ENCODE peak calls at places on chromosomes 12 and 14, in ten cellular contexts. L, W, X, Y, O, Q, P, H, M and F are unnamed samples.
A peak's percentile ranks its signal among the peaks of the same experiment; 100 is the strongest.

GRCh38 chr12:79566452-79566851 is 124.3 kb downstream of the PAWR start:
- DNase-seq in L (no peak), W (peak; percentile 65), X (no peak), Y (no peak), O (no peak), Q (no peak), P (no peak), H (no peak), M (no peak), F (no peak)

GRCh38 chr14:34593740-34594375 is 36.1 kb downstream of the SNX6 start:
- DNase-seq in L (no peak), W (no peak), X (peak; percentile 13), Y (no peak), O (no peak), Q (no peak), P (peak; percentile 70), H (no peak), M (no peak), F (peak; percentile 63)

GRCh38 chr14:37594916-37595808 is at the start of the genes FOXA1 and TTC6:
- DNase-seq in L (no peak), W (peak; percentile 69), X (no peak), Y (no peak), O (peak; percentile 43), Q (no peak), P (peak; percentile 77), H (peak; percentile 78), M (peak; percentile 65), F (peak; percentile 56)

GRCh38 chr12:22042981-22043669 is 2.9 kb upstream of the CMAS start:
- DNase-seq in L (no peak), W (no peak), X (no peak), Y (no peak), O (no peak), Q (no peak), P (no peak), H (no peak), M (no peak), F (no peak)

GRCh38 chr12:10031771-10032175 is 1.3 kb downstream of the CLEC9A start:
- DNase-seq in L (no peak), W (no peak), X (no peak), Y (no peak), O (no peak), Q (no peak), P (no peak), H (no peak), M (no peak), F (no peak)

GRCh38 chr14:95338436-95338835 is 18.7 kb upstream of the CLMN start:
- DNase-seq in L (no peak), W (no peak), X (no peak), Y (no peak), O (no peak), Q (no peak), P (no peak), H (no peak), M (no peak), F (no peak)

GRCh38 chr14:100524933-100525243 is 62.3 kb downstream of the BEGAIN start:
- DNase-seq in L (no peak), W (no peak), X (peak; percentile 54), Y (no peak), O (peak; percentile 70), Q (no peak), P (peak; percentile 74), H (peak; percentile 19), M (no peak), F (no peak)

GRCh38 chr14:56181666-56182065 is 63.5 kb downstream of the PELI2 start:
- DNase-seq in L (no peak), W (peak; percentile 12), X (no peak), Y (no peak), O (no peak), Q (no peak), P (no peak), H (no peak), M (no peak), F (no peak)

GRCh38 chr14:65373011-65373670 is 39.4 kb upstream of the FUT8 start:
- DNase-seq in L (peak; percentile 40), W (no peak), X (no peak), Y (no peak), O (no peak), Q (no peak), P (no peak), H (no peak), M (no peak), F (no peak)

GRCh38 chr12:77166711-77167110 is 101.3 kb upstream of the E2F7 start:
- DNase-seq in L (no peak), W (no peak), X (no peak), Y (no peak), O (no peak), Q (no peak), P (no peak), H (no peak), M (no peak), F (no peak)

GRCh38 chr12:89529738-89530137 is 3.9 kb upstream of the POC1B start:
- DNase-seq in L (no peak), W (peak; percentile 67), X (no peak), Y (peak; percentile 25), O (no peak), Q (no peak), P (no peak), H (peak; percentile 42), M (no peak), F (no peak)

GRCh38 chr12:80902711-80903110 is 35.0 kb downstream of the LIN7A start:
- DNase-seq in L (no peak), W (no peak), X (no peak), Y (no peak), O (no peak), Q (no peak), P (no peak), H (no peak), M (no peak), F (no peak)

GRCh38 chr12:81359736-81360135 is 281.9 kb downstream of the ACSS3 start:
- DNase-seq in L (no peak), W (no peak), X (no peak), Y (no peak), O (no peak), Q (no peak), P (no peak), H (no peak), M (no peak), F (no peak)

GRCh38 chr12:34599530-34600513 is 577.5 kb downstream of the ALG10 start:
- DNase-seq in L (no peak), W (no peak), X (peak; percentile 8), Y (no peak), O (no peak), Q (peak; percentile 13), P (peak; percentile 49), H (no peak), M (no peak), F (no peak)

GRCh38 chr14:64639340-64639821 is 64.8 kb upstream of the PLEKHG3 start:
- DNase-seq in L (no peak), W (no peak), X (no peak), Y (no peak), O (no peak), Q (no peak), P (no peak), H (no peak), M (no peak), F (no peak)

GRCh38 chr12:84986586-84986985 is 49.5 kb downstream of the TSPAN19 start:
- DNase-seq in L (no peak), W (no peak), X (no peak), Y (no peak), O (no peak), Q (no peak), P (no peak), H (peak; percentile 76), M (no peak), F (no peak)

GRCh38 chr14:101383737-101384338 is 177.5 kb upstream of the DIO3 start:
- DNase-seq in L (no peak), W (no peak), X (no peak), Y (no peak), O (no peak), Q (no peak), P (no peak), H (no peak), M (no peak), F (no peak)

GRCh38 chr14:89757313-89757939 is 197.1 kb downstream of the EFCAB11 start:
- DNase-seq in L (no peak), W (no peak), X (no peak), Y (no peak), O (no peak), Q (no peak), P (no peak), H (no peak), M (no peak), F (no peak)

GRCh38 chr12:123829561-123829960 is 67.5 kb downstream of the DNAH10 start:
- DNase-seq in L (no peak), W (no peak), X (no peak), Y (no peak), O (no peak), Q (no peak), P (no peak), H (no peak), M (no peak), F (no peak)